ENCODE peak calls at places on chromosomes 12 and 14, in six cellular contexts. U is breast epithelium, J is right cardiac atrium, L is tibial nerve, H is astrocyte of the spinal cord, X is AG09309. Y is an unnamed sample.

GRCh38 chr12:47766496-47767196 is 6.4 kb upstream of the SLC48A1 start:
- DNase-seq in U (no peak), H (no peak), J (no peak), L (no peak), X (no peak), Y (no peak)

GRCh38 chr12:19962192-19962591 is 406.1 kb upstream of the PDE3A start:
- DNase-seq in X (no peak), L (no peak), J (no peak), H (no peak), U (no peak), Y (no peak)

GRCh38 chr12:2792670-2793500 is 1.9 kb upstream of the FKBP4 start:
- DNase-seq in J (peak), U (no peak), L (no peak), H (no peak), X (no peak), Y (no peak)

GRCh38 chr14:56300495-56300894 is 182.3 kb downstream of the PELI2 start:
- DNase-seq in L (no peak), J (no peak), H (peak), X (no peak), U (no peak), Y (no peak)

GRCh38 chr12:100427078-100427477 is 46.6 kb upstream of the NR1H4 start:
- DNase-seq in J (no peak), H (peak), U (no peak), L (no peak), X (peak), Y (no peak)

GRCh38 chr12:58566599-58566998 is 353.7 kb downstream of the LRIG3 start:
- DNase-seq in X (peak), H (peak), U (no peak), J (no peak), L (no peak), Y (no peak)

GRCh38 chr12:114294303-114294685 is 111.7 kb downstream of the TBX5 start:
- DNase-seq in H (no peak), J (no peak), X (peak), L (no peak), U (no peak), Y (no peak)

GRCh38 chr14:91373591-91374245 is 43.9 kb downstream of the CCDC88C start:
- DNase-seq in H (no peak), X (no peak), L (no peak), U (no peak), J (no peak), Y (no peak)

GRCh38 chr12:49369723-49370145 is 2.5 kb downstream of the SPATS2 start:
- DNase-seq in H (peak), X (no peak), L (peak), J (peak), U (no peak), Y (no peak)

GRCh38 chr14:45742187-45742586 is 489.2 kb upstream of the MIS18BP1 start:
- DNase-seq in H (no peak), U (no peak), L (no peak), X (no peak), J (no peak), Y (no peak)

GRCh38 chr12:20101046-20101445 is 267.3 kb upstream of the PDE3A start:
- DNase-seq in L (no peak), H (no peak), U (no peak), J (peak), X (no peak), Y (peak)

GRCh38 chr12:49792181-49792970 is 35.8 kb downstream of the NCKAP5L start:
- DNase-seq in U (no peak), X (no peak), L (no peak), J (no peak), H (no peak), Y (no peak)

GRCh38 chr14:75459791-75460190 is 32.0 kb downstream of the JDP2 start:
- DNase-seq in H (no peak), L (no peak), U (no peak), J (no peak), X (no peak), Y (no peak)

GRCh38 chr12:71371132-71371531 is 68.5 kb upstream of the LGR5 start:
- DNase-seq in X (no peak), U (no peak), H (no peak), J (no peak), L (no peak), Y (no peak)

GRCh38 chr14:49924852-49925251 is 32.0 kb downstream of the ARF6 start:
- DNase-seq in U (no peak), L (no peak), H (no peak), J (no peak), X (no peak), Y (no peak)

GRCh38 chr12:130537051-130537450 is 179.0 kb downstream of the RIMBP2 start:
- DNase-seq in H (no peak), X (no peak), L (no peak), U (no peak), J (no peak), Y (no peak)

GRCh38 chr14:58072288-58073071 is 79.5 kb downstream of the ARMH4 start:
- DNase-seq in J (peak), X (no peak), H (peak), L (peak), U (no peak), Y (no peak)

GRCh38 chr12:51811203-51811805 is 37.2 kb downstream of the FIGNL2 start:
- DNase-seq in H (no peak), L (no peak), J (no peak), X (no peak), U (no peak), Y (no peak)
- H3K4me3 ChIP-seq in H (no peak), L (no peak), J (no peak), X (no peak), U (no peak), Y (no peak)

GRCh38 chr14:83162351-83162929 is 1628.8 kb upstream of the SEL1L start:
- DNase-seq in X (no peak), J (peak), L (no peak), H (no peak), U (no peak), Y (no peak)
- H3K4me3 ChIP-seq in X (no peak), J (no peak), L (no peak), H (no peak), U (no peak), Y (peak)

DNA sequence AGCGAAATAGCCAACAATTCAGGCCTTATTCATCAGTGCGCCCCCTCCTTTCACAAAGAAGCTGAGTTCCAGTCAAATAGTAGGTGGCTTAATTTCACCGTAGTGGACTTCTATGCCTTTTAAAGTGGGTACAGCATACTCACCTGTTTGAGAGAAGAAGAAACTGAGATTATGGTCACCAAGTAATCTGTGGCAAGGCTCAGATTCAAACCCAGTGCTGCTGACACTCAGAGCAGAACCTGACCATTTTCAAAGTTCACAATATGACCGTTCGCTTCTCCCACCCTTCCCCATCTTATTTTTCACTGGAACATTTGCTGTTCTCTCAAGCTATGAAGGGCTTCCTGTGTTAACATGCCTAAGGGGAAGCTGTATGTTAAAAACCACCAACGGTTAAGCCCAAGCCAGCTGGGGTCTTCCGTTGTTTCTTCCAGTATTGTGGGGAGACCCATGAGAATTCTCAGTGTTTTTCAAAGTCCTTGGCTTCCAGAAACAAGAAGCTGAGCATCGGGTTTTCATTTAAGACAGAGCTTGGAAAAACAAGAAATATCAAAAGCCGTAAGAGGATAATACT is 6.1 kb upstream of the PSMA6 start:
- DNase-seq in X (no peak), L (no peak), U (no peak), J (no peak), H (no peak), Y (no peak)
- H3K4me3 ChIP-seq in X (no peak), L (no peak), U (no peak), J (no peak), H (no peak), Y (no peak)

GRCh38 chr12:64531665-64532334 is 78.5 kb upstream of the RASSF3 start:
- DNase-seq in U (no peak), J (no peak), L (no peak), H (no peak), X (no peak), Y (no peak)

GRCh38 chr12:64526859-64527258 is 74.9 kb downstream of the TBK1 start:
- DNase-seq in H (peak), U (no peak), X (no peak), L (no peak), J (no peak), Y (no peak)

GRCh38 chr12:64530566-64530965 is 78.6 kb downstream of the TBK1 start:
- DNase-seq in L (no peak), H (no peak), J (no peak), X (no peak), U (no peak), Y (no peak)

GRCh38 chr12:64525461-64526160 is 73.7 kb downstream of the TBK1 start:
- DNase-seq in H (no peak), L (no peak), U (no peak), X (no peak), J (no peak), Y (no peak)

DNA sequence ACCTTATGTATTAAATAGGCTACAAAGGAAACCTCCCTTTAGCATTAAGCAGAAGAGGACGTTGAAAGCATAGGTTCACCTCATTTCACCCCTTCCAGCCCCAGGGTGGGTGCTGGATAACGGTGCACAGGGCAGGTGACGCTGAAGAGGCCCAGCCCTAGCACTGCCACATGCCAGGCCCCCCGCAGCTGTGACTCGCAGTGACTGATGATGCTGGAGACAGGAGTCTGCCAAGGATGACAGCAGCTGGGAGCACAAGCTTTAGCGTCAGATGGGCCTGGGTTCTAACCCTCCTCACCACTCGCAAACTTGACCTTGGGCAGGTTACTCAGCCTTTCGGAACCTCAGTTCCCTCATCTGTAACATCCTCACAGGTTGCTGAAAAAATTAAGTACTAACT is 76.7 kb downstream of the TBK1 start:
- DNase-seq in H (no peak), L (no peak), J (no peak), X (no peak), U (no peak), Y (no peak)
- H3K4me3 ChIP-seq in H (no peak), L (no peak), J (no peak), X (no peak), U (no peak), Y (no peak)

GRCh38 chr12:117321572-117321971 is 39.9 kb downstream of the NOS1 start:
- DNase-seq in H (no peak), X (no peak), U (no peak), L (no peak), J (no peak), Y (no peak)

GRCh38 chr12:117318591-117318990 is 42.8 kb downstream of the NOS1 start:
- DNase-seq in X (no peak), L (no peak), J (no peak), H (no peak), U (no peak), Y (no peak)

DNA sequence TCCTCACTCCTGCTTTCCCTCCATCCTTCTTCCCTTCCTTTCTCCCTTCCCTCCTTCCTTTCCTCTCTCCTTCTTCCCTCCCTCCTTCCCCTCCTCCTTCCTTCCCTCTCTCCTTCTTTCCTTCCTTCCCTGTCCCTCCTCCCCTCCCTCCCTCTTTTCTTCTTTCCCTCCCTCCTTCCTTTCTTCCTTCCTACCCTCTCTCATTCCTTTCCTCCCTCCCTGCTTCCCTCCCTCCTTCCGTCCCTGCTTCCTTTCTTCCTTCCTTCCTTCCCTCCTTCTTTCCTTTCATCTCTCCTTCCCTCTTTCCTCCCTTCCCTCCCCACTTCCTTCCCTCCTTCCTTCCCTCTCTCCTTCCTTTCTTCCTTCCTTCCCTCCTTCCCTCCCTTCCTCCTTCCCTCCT is 39.0 kb downstream of the NOS1 start:
- DNase-seq in H (no peak), J (no peak), L (no peak), X (no peak), U (no peak), Y (no peak)
- H3K4me3 ChIP-seq in H (no peak), J (no peak), L (no peak), X (no peak), U (no peak), Y (no peak)

DNA sequence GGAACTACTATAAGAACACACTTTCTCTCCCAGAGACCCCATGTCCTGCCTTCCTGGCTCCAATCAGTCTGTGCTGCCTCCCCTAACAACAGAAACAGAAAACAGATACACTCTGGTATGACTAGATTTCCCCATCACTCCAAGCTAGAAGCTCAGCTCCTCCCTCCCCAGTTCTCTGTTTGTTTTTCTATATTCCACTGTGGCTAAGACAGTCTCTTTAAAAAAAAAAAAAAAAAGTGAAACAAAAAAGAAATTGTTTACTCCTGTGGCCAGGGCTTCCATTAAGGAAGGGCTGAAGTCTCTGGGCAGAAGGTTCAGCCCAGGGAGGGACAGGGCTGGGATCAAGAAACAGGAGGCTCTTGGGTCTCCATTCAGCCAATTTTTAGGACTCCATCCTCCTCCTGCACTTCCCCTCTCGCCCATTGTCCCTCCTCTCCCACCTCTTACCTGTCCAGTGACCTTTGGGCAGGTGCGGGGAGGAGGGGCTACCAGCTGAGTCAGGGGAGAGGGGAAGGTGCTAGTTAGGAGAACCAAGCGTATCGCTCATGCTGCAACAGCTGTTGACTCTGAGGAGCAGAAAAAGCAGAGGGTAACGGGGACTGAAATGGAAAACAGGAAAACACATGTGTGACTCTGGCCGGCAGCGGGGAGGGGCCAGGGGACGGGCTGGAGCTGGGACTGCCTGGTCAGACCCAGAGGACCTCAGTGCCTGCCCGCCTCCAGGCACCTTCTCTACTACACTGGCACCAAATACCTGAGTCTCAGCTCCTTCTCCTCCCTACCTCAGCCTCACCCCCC is 4.2 kb upstream of the SLC7A7 start:
- DNase-seq in U (no peak), J (peak), L (peak), H (peak), X (no peak), Y (no peak)
- H3K4me3 ChIP-seq in U (peak), J (peak), L (peak), H (no peak), X (peak), Y (peak)

GRCh38 chr12:108098374-108098773 is 30.7 kb upstream of the WSCD2 start:
- DNase-seq in H (no peak), J (no peak), U (no peak), L (no peak), X (no peak), Y (no peak)
- H3K4me3 ChIP-seq in H (no peak), J (no peak), U (no peak), L (no peak), X (no peak), Y (no peak)

Y was measured in thoracic aorta.